ENCODE peak calls at places on chromosomes 6 and 20, in four cellular contexts. F is nephron progenitor cell; M is activated naive CD8-positive, alpha-beta T cell treated with anti-CD3 and anti-CD28 coated beads, Interleukin-2, amount 50 U/mL, for 24 hours; O is fibroblast of pulmonary artery. C is an unnamed sample.
A peak's percentile ranks its signal among the peaks of the same experiment; 100 is the strongest.

GRCh38 chr6:147999001-147999540 is 343.6 kb upstream of the SASH1 start:
- DNase-seq in F (no peak), M (no peak), O (no peak), C (no peak)

GRCh38 chr6:37004044-37004984 is 1.1 kb upstream of the FGD2 start:
- DNase-seq in F (no peak), M (no peak), O (no peak), C (peak; percentile 61)

GRCh38 chr6:32937230-32937633 is 3.6 kb downstream of the HLA-DMB start:
- DNase-seq in F (no peak), M (no peak), O (no peak), C (peak; percentile 35)

GRCh38 chr20:58102744-58103516 is 125.5 kb downstream of the ANKRD60 start:
- DNase-seq in F (no peak), M (peak; percentile 57), O (no peak), C (no peak)

GRCh38 chr20:24996449-24997195 is 4.1 kb upstream of the APMAP start:
- DNase-seq in F (no peak), M (no peak), O (no peak), C (no peak)

GRCh38 chr6:16999486-17000436 is 102.1 kb upstream of the STMND1 start:
- DNase-seq in F (no peak), M (no peak), O (peak; percentile 69), C (no peak)

GRCh38 chr6:120990866-120991265 is 343.4 kb downstream of the TBC1D32 start:
- DNase-seq in F (no peak), M (no peak), O (no peak), C (no peak)

GRCh38 chr6:85675030-85675819 is 32.5 kb upstream of the SYNCRIP start:
- DNase-seq in F (no peak), M (no peak), O (peak; percentile 62), C (no peak)

GRCh38 chr6:130513770-130514169 is 148.0 kb downstream of the TMEM200A start:
- DNase-seq in F (no peak), M (peak; percentile 29), O (peak; percentile 39), C (no peak)

C was measured in left ventricle myocardium superior.